ENCODE peak calls at places on chromosomes 13 and 19, in eight cellular contexts. Z is naive B cell; A is progenitor cell of endocrine pancreas; S is T-helper 22 cell; V is skeletal muscle cell; B is mucosa of descending colon; R is NCI-H1436; J is activated naive CD8-positive, alpha-beta T cell treated with anti-CD3 and anti-CD28 coated beads for 36 hours. D is an unnamed sample.

GRCh38 chr19:50490991-50491472 is 14.4 kb upstream of the GARIN5A start:
- DNase-seq in Z (no peak), J (no peak), B (no peak), R (no peak), S (no peak), V (no peak), A (no peak), D (no peak)

GRCh38 chr19:18605196-18605545 is 1.4 kb downstream of the CRLF1 start:
- DNase-seq in J (no peak), S (no peak), V (no peak), Z (no peak), A (no peak), B (no peak), R (no peak), D (no peak)

GRCh38 chr19:50565984-50566903 is 2.0 kb downstream of the LRRC4B start:
- DNase-seq in Z (no peak), J (peak), A (no peak), B (no peak), V (no peak), R (no peak), S (no peak), D (no peak)

GRCh38 chr13:34011552-34012085 is 193.7 kb downstream of the RFC3 start:
- DNase-seq in J (no peak), R (no peak), V (no peak), S (no peak), A (no peak), B (no peak), Z (no peak), D (no peak)

GRCh38 chr13:103443604-103444003 is 377.4 kb upstream of the SLC10A2 start:
- DNase-seq in V (no peak), J (no peak), R (no peak), B (no peak), Z (no peak), A (no peak), S (no peak), D (no peak)

GRCh38 chr13:76832258-76832988 is 53.8 kb downstream of the KCTD12 start:
- DNase-seq in A (no peak), V (no peak), J (no peak), Z (no peak), B (no peak), S (no peak), R (no peak), D (no peak)

GRCh38 chr13:21435710-21436151 is 23.4 kb downstream of the ZDHHC20 start:
- DNase-seq in V (peak), J (peak), Z (peak), A (no peak), S (peak), R (no peak), B (peak), D (peak)

GRCh38 chr19:46748325-46749109 is 2.3 kb upstream of the STRN4 start:
- DNase-seq in A (peak), J (peak), B (peak), V (no peak), S (peak), R (peak), Z (peak), D (peak)

GRCh38 chr19:13983213-13983889 is 22.8 kb downstream of the RFX1 start:
- DNase-seq in Z (no peak), J (no peak), B (no peak), A (no peak), R (peak), V (no peak), S (peak), D (no peak)

GRCh38 chr13:99374994-99375805 is 68.0 kb upstream of the GPR183 start:
- DNase-seq in J (peak), S (no peak), R (no peak), V (no peak), A (no peak), Z (peak), B (peak), D (no peak)

GRCh38 chr19:50230379-50231351 is 27.2 kb downstream of the MYH14 start:
- DNase-seq in V (no peak), R (no peak), B (no peak), J (no peak), Z (no peak), S (no peak), A (no peak), D (no peak)